ENCODE peak calls at places on chromosomes 2 and 18, in five cellular contexts. B is neuronal stem cell, I is mesenchymal stem cell, Q is trophoblast cell, X is H1. A is an unnamed sample.

GRCh38 chr2:28616618-28617017 is 120.8 kb downstream of the PLB1 start:
- DNase-seq in B (no peak), I (no peak), Q (peak; percentile 47), X (no peak), A (no peak)

GRCh38 chr2:120989911-120990441 is 254.3 kb downstream of the GLI2 start:
- DNase-seq in B (no peak), I (no peak), Q (no peak), X (peak; percentile 33), A (peak; percentile 21)

GRCh38 chr2:84085562-84085961 is 373.5 kb downstream of the SUCLG1 start:
- DNase-seq in B (no peak), I (no peak), Q (no peak), X (no peak), A (no peak)

GRCh38 chr2:74375838-74376237 is 4.3 kb downstream of the DCTN1 start:
- DNase-seq in B (no peak), I (no peak), Q (no peak), X (no peak), A (no peak)

GRCh38 chr2:74261204-74261864 is 62.9 kb downstream of the MTHFD2 start:
- DNase-seq in B (peak; percentile 5), I (peak; percentile 26), Q (peak; percentile 27), X (peak; percentile 84), A (peak; percentile 86)

GRCh38 chr2:219109468-219109867 is 48.7 kb upstream of the IHH start:
- DNase-seq in B (peak; percentile 45), I (no peak), Q (no peak), X (peak; percentile 54), A (peak; percentile 81)

GRCh38 chr2:88500691-88501090 is 48.2 kb upstream of the FOXI3 start:
- DNase-seq in B (no peak), I (no peak), Q (no peak), X (no peak), A (no peak)

GRCh38 chr18:13406770-13407169 is 188.2 kb downstream of the LDLRAD4 start:
- DNase-seq in B (no peak), I (no peak), Q (no peak), X (no peak), A (no peak)

GRCh38 chr2:150526827-150527226 is 39.4 kb upstream of the RND3 start:
- DNase-seq in B (no peak), I (peak; percentile 97), Q (peak; percentile 83), X (no peak), A (no peak)

DNA sequence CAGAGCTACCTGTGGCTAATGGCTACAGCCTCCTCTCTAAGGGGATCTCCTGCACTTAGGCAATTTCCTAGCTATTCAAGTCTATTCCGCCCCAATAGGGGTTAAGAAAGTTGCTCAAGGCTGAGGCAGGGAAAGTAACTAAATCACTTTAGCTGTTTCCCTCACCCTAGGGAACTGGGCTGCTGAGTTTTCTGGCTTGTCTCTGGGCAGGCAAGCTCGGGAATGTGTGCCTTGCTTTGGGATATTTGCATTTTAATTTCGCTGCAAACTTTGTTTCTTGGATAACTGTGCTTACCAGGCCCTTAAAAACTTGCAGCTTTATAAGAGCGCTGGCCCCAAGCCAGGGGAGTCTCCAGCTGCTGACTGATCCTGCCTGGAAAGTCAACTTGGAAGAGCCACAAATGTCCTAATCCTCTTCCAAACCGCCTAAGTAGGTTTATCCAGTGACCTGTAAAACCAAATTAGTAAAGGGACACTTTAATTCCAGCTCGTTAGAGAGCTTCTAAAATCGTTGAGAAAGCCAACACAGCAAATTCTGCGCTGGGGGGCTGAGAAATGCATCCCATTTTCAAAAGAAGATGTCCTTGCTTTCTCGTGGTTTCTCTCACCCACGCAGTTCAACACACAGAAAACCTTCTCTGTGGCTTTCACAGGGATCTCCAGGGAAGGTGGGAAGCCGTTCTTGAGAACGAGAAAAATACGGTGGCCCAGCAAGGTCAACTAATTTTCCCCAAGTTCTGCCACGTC is 59.5 kb upstream of the SP3 start:
- DNase-seq in B (no peak), I (peak; percentile 91), Q (no peak), X (no peak), A (no peak)
- H2AK5ac ChIP-seq in B (no peak overlapping the region), I (peak overlapping the region; percentile 54), Q (peak overlapping the region; percentile 45), X (peak overlapping the region; percentile 40), A (no peak overlapping the region)

DNA sequence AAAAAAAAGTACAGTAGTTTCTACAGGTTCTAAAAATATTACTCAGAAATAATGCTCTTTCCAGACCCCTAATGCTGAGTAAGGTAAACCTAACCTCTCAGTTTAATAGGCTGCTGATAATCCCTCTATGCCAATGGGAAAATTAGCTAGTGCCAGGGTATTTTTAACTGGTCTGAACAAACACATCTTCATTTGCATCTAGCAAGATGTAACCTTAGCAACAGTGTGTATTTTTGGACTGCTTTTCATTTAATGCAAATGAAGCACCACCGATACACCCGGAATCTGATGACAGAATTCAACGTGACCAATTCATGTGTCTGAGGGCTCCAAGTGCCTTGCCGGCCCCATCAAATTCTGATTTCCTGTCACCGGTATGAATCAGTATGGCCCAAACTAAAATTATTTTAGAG is 47.4 kb upstream of the CYRIA start:
- DNase-seq in B (no peak), I (no peak), Q (no peak), X (no peak), A (no peak)
- H2BK12ac ChIP-seq in B (no peak overlapping the region), I (no peak overlapping the region), Q (no peak overlapping the region), X (no peak overlapping the region), A (no peak overlapping the region)

GRCh38 chr2:191610749-191611148 is 67.2 kb upstream of the NABP1 start:
- DNase-seq in B (no peak), I (no peak), Q (no peak), X (no peak), A (no peak)

GRCh38 chr2:191607101-191607500 is 70.8 kb upstream of the NABP1 start:
- DNase-seq in B (no peak), I (no peak), Q (peak; percentile 40), X (no peak), A (no peak)

GRCh38 chr2:191614759-191615158 is 63.2 kb upstream of the NABP1 start:
- DNase-seq in B (no peak), I (no peak), Q (peak; percentile 48), X (no peak), A (no peak)

GRCh38 chr2:191612496-191612895 is 65.4 kb upstream of the NABP1 start:
- DNase-seq in B (no peak), I (peak; percentile 81), Q (peak; percentile 38), X (no peak), A (no peak)

GRCh38 chr2:191611614-191612013 is 66.3 kb upstream of the NABP1 start:
- DNase-seq in B (no peak), I (no peak), Q (no peak), X (no peak), A (no peak)
- H2AK5ac ChIP-seq in B (no peak overlapping the region), I (no peak overlapping the region), Q (peak overlapping the region; percentile 5), X (no peak overlapping the region), A (no peak overlapping the region)

DNA sequence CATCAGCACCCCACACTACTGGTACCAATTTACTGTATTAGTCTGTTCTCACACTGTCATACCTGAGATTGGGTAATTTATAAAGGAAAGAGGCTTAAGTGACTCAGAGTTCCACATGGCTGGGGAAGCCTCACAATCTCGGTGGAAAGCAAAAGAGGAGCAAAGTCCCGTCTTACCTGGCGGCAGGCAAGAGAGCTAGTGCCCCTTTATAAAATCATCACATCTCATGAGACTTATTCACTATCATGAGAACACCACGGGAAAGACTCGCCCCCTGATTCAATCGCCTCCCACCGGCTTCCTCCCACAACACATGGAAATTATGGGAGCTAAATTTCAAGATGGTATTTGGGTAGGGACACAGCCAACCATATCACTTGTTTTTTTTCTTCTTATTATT is 717.2 kb downstream of the TRIB2 start:
- DNase-seq in B (no peak), I (no peak), Q (no peak), X (no peak), A (no peak)
- H2BK12ac ChIP-seq in B (no peak overlapping the region), I (no peak overlapping the region), Q (no peak overlapping the region), X (no peak overlapping the region), A (no peak overlapping the region)

DNA sequence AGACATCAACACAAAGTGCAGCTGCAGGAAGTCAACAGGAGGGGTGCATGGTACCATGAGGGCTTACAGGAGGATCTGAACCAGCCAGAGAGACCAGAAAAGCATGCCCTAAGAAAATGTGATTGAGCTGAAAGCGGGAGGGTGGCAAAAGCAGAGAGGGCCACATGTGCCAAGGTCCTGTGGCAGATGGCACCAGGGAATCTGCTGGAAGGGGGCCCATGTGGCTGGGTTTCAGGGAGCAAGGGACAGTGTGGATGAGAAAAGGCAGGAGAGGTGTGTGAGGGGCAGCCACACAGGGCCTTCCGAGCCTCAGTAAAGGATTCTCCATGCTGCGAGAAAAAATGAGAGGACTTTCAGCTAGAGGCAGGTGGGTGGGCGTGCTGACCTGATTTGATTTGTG is 61.5 kb upstream of the RNF152 start:
- DNase-seq in B (no peak), I (no peak), Q (no peak), X (no peak), A (no peak)
- H2AK5ac ChIP-seq in B (no peak overlapping the region), I (no peak overlapping the region), Q (peak overlapping the region; percentile 69), X (no peak overlapping the region), A (no peak overlapping the region)

DNA sequence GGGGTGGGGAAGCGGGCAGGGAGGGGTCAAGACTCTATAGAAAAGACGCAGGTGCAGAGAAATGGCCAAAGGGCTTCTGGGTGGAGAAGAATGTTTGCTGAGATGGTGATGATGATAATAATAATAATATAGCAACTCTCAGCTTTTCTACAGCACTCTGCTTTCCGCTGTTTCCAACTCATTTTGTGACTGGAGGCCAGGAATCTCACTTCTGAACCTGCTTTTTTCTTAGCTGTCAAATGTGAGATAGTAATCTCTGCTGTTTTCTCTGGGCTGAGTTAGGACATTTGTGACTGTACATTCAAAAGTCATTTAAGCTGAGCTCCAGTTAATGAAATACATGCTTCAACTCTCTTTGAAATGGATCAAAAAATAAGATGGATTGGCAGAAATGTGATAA is 58.4 kb downstream of the TNS1 start:
- DNase-seq in B (no peak), I (no peak), Q (no peak), X (no peak), A (no peak)
- H2BK12ac ChIP-seq in B (no peak overlapping the region), I (no peak overlapping the region), Q (no peak overlapping the region), X (no peak overlapping the region), A (no peak overlapping the region)

DNA sequence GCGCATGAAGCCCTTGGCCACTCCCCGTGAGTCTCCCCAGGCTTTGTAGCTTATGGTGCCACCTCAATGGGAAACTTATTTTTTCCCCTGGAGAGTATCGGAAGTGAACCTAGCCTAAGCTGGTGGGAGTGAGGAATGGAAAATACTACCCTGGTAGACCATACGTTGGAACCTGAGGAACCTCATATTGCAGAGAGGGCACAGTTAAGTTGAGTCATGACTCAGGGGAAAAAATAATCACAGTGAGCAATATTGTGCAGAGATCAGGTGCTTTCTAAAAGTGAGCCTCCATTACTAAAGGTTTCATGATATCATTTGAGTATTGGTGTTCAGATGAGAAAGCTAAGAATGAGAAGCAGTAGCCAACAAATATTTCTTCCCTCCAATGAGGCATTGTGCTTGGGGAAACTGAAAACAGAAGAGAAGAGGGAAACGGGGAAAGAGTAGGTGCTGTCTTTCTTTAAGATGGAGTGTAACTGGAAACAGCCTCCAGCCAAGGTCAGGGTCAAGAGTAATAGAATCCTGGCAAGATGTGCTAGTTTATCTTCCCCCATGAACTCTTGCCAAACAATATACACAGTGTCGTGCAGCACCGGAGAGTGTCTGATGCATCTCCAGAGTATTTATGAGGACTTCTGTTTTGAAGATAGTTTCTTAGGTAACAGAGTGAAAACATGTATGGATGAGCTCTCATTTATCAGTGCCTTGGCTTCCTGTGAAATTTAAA is 360.7 kb upstream of the NT5C1B start:
- DNase-seq in B (no peak), I (peak; percentile 96), Q (peak; percentile 23), X (no peak), A (no peak)
- H2AK5ac ChIP-seq in B (no peak overlapping the region), I (no peak overlapping the region), Q (no peak overlapping the region), X (no peak overlapping the region), A (no peak overlapping the region)